ENCODE peak calls at places on chromosomes 5 and 9, in seven cellular contexts. One of them, this sample, is unnamed.

GRCh38 chr5:176904276-176904675 is 5.1 kb upstream of the HK3 start:
- DNase-seq in mesendoderm: peak; percentile 29
- DNase-seq in cardiac muscle cell: no peak
- DNase-seq in HCT116: no peak
- DNase-seq in transverse colon: no peak
- DNase-seq in choroid plexus epithelial cell: peak; percentile 15
- DNase-seq in CD8-positive, alpha-beta memory T cell: no peak
- DNase-seq in this sample: no peak

GRCh38 chr9:14221558-14221957 is 92.4 kb downstream of the NFIB start:
- DNase-seq in CD8-positive, alpha-beta memory T cell: no peak
- DNase-seq in choroid plexus epithelial cell: peak; percentile 66
- DNase-seq in mesendoderm: peak; percentile 53
- DNase-seq in HCT116: peak; percentile 21
- DNase-seq in cardiac muscle cell: no peak
- DNase-seq in transverse colon: no peak
- DNase-seq in this sample: peak; percentile 78

GRCh38 chr5:10934789-10935355 is 173.8 kb upstream of the DAP start:
- DNase-seq in cardiac muscle cell: no peak
- DNase-seq in HCT116: no peak
- DNase-seq in mesendoderm: no peak
- DNase-seq in CD8-positive, alpha-beta memory T cell: no peak
- DNase-seq in transverse colon: no peak
- DNase-seq in choroid plexus epithelial cell: no peak
- DNase-seq in this sample: no peak

GRCh38 chr5:96605144-96605543 is 57.0 kb upstream of the CAST start:
- DNase-seq in mesendoderm: no peak
- DNase-seq in HCT116: no peak
- DNase-seq in choroid plexus epithelial cell: no peak
- DNase-seq in transverse colon: no peak
- DNase-seq in CD8-positive, alpha-beta memory T cell: no peak
- DNase-seq in cardiac muscle cell: no peak
- DNase-seq in this sample: no peak

GRCh38 chr5:77607324-77607723 is 31.2 kb downstream of the OTP start:
- DNase-seq in HCT116: no peak
- DNase-seq in transverse colon: no peak
- DNase-seq in cardiac muscle cell: no peak
- DNase-seq in mesendoderm: no peak
- DNase-seq in choroid plexus epithelial cell: no peak
- DNase-seq in CD8-positive, alpha-beta memory T cell: no peak
- DNase-seq in this sample: no peak

GRCh38 chr9:121222524-121223171 is 21.0 kb upstream of the RAB14 start:
- DNase-seq in mesendoderm: peak; percentile 18
- DNase-seq in transverse colon: no peak
- DNase-seq in cardiac muscle cell: peak; percentile 60
- DNase-seq in HCT116: peak; percentile 54
- DNase-seq in CD8-positive, alpha-beta memory T cell: no peak
- DNase-seq in choroid plexus epithelial cell: peak; percentile 74
- DNase-seq in this sample: peak; percentile 52

GRCh38 chr5:155616779-155617392 is 603.3 kb downstream of the KIF4B start:
- DNase-seq in mesendoderm: peak; percentile 58
- DNase-seq in transverse colon: peak; percentile 62
- DNase-seq in cardiac muscle cell: peak; percentile 42
- DNase-seq in choroid plexus epithelial cell: no peak
- DNase-seq in CD8-positive, alpha-beta memory T cell: peak; percentile 10
- DNase-seq in HCT116: no peak
- DNase-seq in this sample: no peak

GRCh38 chr5:1552469-1553255 is 28.9 kb upstream of the LPCAT1 start:
- DNase-seq in cardiac muscle cell: no peak
- DNase-seq in CD8-positive, alpha-beta memory T cell: no peak
- DNase-seq in HCT116: no peak
- DNase-seq in mesendoderm: no peak
- DNase-seq in transverse colon: peak; percentile 10
- DNase-seq in choroid plexus epithelial cell: peak; percentile 14
- DNase-seq in this sample: no peak

GRCh38 chr5:122639852-122640251 is 135.0 kb upstream of the SNX2 start:
- DNase-seq in choroid plexus epithelial cell: no peak
- DNase-seq in mesendoderm: no peak
- DNase-seq in HCT116: no peak
- DNase-seq in CD8-positive, alpha-beta memory T cell: no peak
- DNase-seq in cardiac muscle cell: no peak
- DNase-seq in transverse colon: no peak
- DNase-seq in this sample: no peak

GRCh38 chr5:169650701-169651331 is 13.7 kb downstream of the DOCK2 start:
- DNase-seq in mesendoderm: no peak
- DNase-seq in CD8-positive, alpha-beta memory T cell: no peak
- DNase-seq in choroid plexus epithelial cell: peak; percentile 70
- DNase-seq in HCT116: no peak
- DNase-seq in transverse colon: no peak
- DNase-seq in cardiac muscle cell: no peak
- DNase-seq in this sample: peak; percentile 50

GRCh38 chr9:131432597-131433301 is 38.9 kb downstream of the PRRC2B start:
- DNase-seq in HCT116: no peak
- DNase-seq in cardiac muscle cell: no peak
- DNase-seq in transverse colon: no peak
- DNase-seq in mesendoderm: peak; percentile 61
- DNase-seq in choroid plexus epithelial cell: peak; percentile 87
- DNase-seq in CD8-positive, alpha-beta memory T cell: no peak
- DNase-seq in this sample: peak; percentile 89

GRCh38 chr5:172722309-172722815 is 48.6 kb downstream of the DUSP1 start:
- DNase-seq in transverse colon: no peak
- DNase-seq in choroid plexus epithelial cell: no peak
- DNase-seq in HCT116: no peak
- DNase-seq in cardiac muscle cell: no peak
- DNase-seq in mesendoderm: peak; percentile 88
- DNase-seq in CD8-positive, alpha-beta memory T cell: peak; percentile 79
- DNase-seq in this sample: no peak

GRCh38 chr5:180133971-180134508 is 62.5 kb upstream of the RNF130 start:
- DNase-seq in choroid plexus epithelial cell: no peak
- DNase-seq in CD8-positive, alpha-beta memory T cell: no peak
- DNase-seq in transverse colon: no peak
- DNase-seq in cardiac muscle cell: no peak
- DNase-seq in HCT116: no peak
- DNase-seq in mesendoderm: no peak
- DNase-seq in this sample: no peak

GRCh38 chr5:31944683-31945445 is 229.3 kb downstream of the GOLPH3 start:
- DNase-seq in CD8-positive, alpha-beta memory T cell: no peak
- DNase-seq in HCT116: no peak
- DNase-seq in choroid plexus epithelial cell: no peak
- DNase-seq in transverse colon: peak; percentile 13
- DNase-seq in cardiac muscle cell: no peak
- DNase-seq in mesendoderm: no peak
- DNase-seq in this sample: no peak

GRCh38 chr5:124289641-124290201 is 456.7 kb downstream of the ZNF608 start:
- DNase-seq in transverse colon: peak; percentile 12
- DNase-seq in choroid plexus epithelial cell: no peak
- DNase-seq in CD8-positive, alpha-beta memory T cell: no peak
- DNase-seq in mesendoderm: peak; percentile 77
- DNase-seq in HCT116: peak; percentile 15
- DNase-seq in cardiac muscle cell: no peak
- DNase-seq in this sample: no peak

GRCh38 chr5:65121880-65122436 is 353.2 kb downstream of the CWC27 start:
- DNase-seq in mesendoderm: no peak
- DNase-seq in CD8-positive, alpha-beta memory T cell: no peak
- DNase-seq in HCT116: no peak
- DNase-seq in choroid plexus epithelial cell: peak; percentile 87
- DNase-seq in transverse colon: no peak
- DNase-seq in cardiac muscle cell: no peak
- DNase-seq in this sample: peak; percentile 55

GRCh38 chr9:36728651-36729520 is 156.2 kb downstream of the MELK start:
- DNase-seq in HCT116: peak; percentile 57
- DNase-seq in cardiac muscle cell: peak; percentile 89
- DNase-seq in choroid plexus epithelial cell: peak; percentile 89
- DNase-seq in CD8-positive, alpha-beta memory T cell: peak; percentile 29
- DNase-seq in mesendoderm: peak; percentile 86
- DNase-seq in transverse colon: peak; percentile 84
- DNase-seq in this sample: peak; percentile 72

GRCh38 chr5:176391479-176391878 is 2.9 kb downstream of the HIGD2A start:
- DNase-seq in transverse colon: no peak
- DNase-seq in mesendoderm: peak; percentile 22
- DNase-seq in cardiac muscle cell: no peak
- DNase-seq in HCT116: no peak
- DNase-seq in choroid plexus epithelial cell: no peak
- DNase-seq in CD8-positive, alpha-beta memory T cell: no peak
- DNase-seq in this sample: no peak

GRCh38 chr5:8600843-8601242 is 731.9 kb downstream of the MTRR start:
- DNase-seq in CD8-positive, alpha-beta memory T cell: no peak
- DNase-seq in HCT116: no peak
- DNase-seq in cardiac muscle cell: no peak
- DNase-seq in choroid plexus epithelial cell: no peak
- DNase-seq in mesendoderm: peak; percentile 40
- DNase-seq in transverse colon: no peak
- DNase-seq in this sample: no peak

GRCh38 chr9:96136992-96137665 is 164.8 kb downstream of the HSD17B3 start:
- DNase-seq in mesendoderm: peak; percentile 31
- DNase-seq in cardiac muscle cell: no peak
- DNase-seq in choroid plexus epithelial cell: peak; percentile 89
- DNase-seq in CD8-positive, alpha-beta memory T cell: no peak
- DNase-seq in transverse colon: peak; percentile 80
- DNase-seq in HCT116: no peak
- DNase-seq in this sample: peak; percentile 84
- H3K4me3 ChIP-seq in mesendoderm: no peak overlapping the region
- H3K4me3 ChIP-seq in cardiac muscle cell: no peak overlapping the region
- H3K4me3 ChIP-seq in choroid plexus epithelial cell: peak overlapping the region; percentile 36
- H3K4me3 ChIP-seq in CD8-positive, alpha-beta memory T cell: no peak overlapping the region
- H3K4me3 ChIP-seq in transverse colon: no peak overlapping the region
- H3K4me3 ChIP-seq in HCT116: no peak overlapping the region
- H3K4me3 ChIP-seq in this sample: peak overlapping the region; percentile 14

GRCh38 chr5:56827043-56827442 is 11.7 kb downstream of the MAP3K1 start:
- DNase-seq in HCT116: no peak
- DNase-seq in transverse colon: no peak
- DNase-seq in choroid plexus epithelial cell: no peak
- DNase-seq in CD8-positive, alpha-beta memory T cell: no peak
- DNase-seq in mesendoderm: peak; percentile 75
- DNase-seq in cardiac muscle cell: no peak
- DNase-seq in this sample: no peak
- H3K4me3 ChIP-seq in HCT116: no peak overlapping the region
- H3K4me3 ChIP-seq in transverse colon: no peak overlapping the region
- H3K4me3 ChIP-seq in choroid plexus epithelial cell: no peak overlapping the region
- H3K4me3 ChIP-seq in CD8-positive, alpha-beta memory T cell: peak overlapping the region; percentile 6
- H3K4me3 ChIP-seq in mesendoderm: no peak overlapping the region
- H3K4me3 ChIP-seq in cardiac muscle cell: no peak overlapping the region
- H3K4me3 ChIP-seq in this sample: no peak overlapping the region

GRCh38 chr5:54525692-54526091 is 8.1 kb downstream of the SNX18 start:
- DNase-seq in cardiac muscle cell: no peak
- DNase-seq in mesendoderm: no peak
- DNase-seq in transverse colon: no peak
- DNase-seq in CD8-positive, alpha-beta memory T cell: no peak
- DNase-seq in HCT116: no peak
- DNase-seq in choroid plexus epithelial cell: no peak
- DNase-seq in this sample: no peak
- H3K4me3 ChIP-seq in cardiac muscle cell: no peak overlapping the region
- H3K4me3 ChIP-seq in mesendoderm: no peak overlapping the region
- H3K4me3 ChIP-seq in transverse colon: no peak overlapping the region
- H3K4me3 ChIP-seq in CD8-positive, alpha-beta memory T cell: no peak overlapping the region
- H3K4me3 ChIP-seq in HCT116: no peak overlapping the region
- H3K4me3 ChIP-seq in choroid plexus epithelial cell: no peak overlapping the region
- H3K4me3 ChIP-seq in this sample: no peak overlapping the region

GRCh38 chr5:168295574-168296201 is 4.2 kb downstream of the WWC1 start:
- DNase-seq in cardiac muscle cell: peak; percentile 71
- DNase-seq in CD8-positive, alpha-beta memory T cell: no peak
- DNase-seq in choroid plexus epithelial cell: peak; percentile 85
- DNase-seq in transverse colon: no peak
- DNase-seq in HCT116: no peak
- DNase-seq in mesendoderm: peak; percentile 94
- DNase-seq in this sample: peak; percentile 79
- H3K4me3 ChIP-seq in cardiac muscle cell: no peak overlapping the region
- H3K4me3 ChIP-seq in CD8-positive, alpha-beta memory T cell: no peak overlapping the region
- H3K4me3 ChIP-seq in choroid plexus epithelial cell: no peak overlapping the region
- H3K4me3 ChIP-seq in transverse colon: no peak overlapping the region
- H3K4me3 ChIP-seq in HCT116: no peak overlapping the region
- H3K4me3 ChIP-seq in mesendoderm: no peak overlapping the region
- H3K4me3 ChIP-seq in this sample: no peak overlapping the region